ENCODE peak calls at places on chromosomes 13 and 19, in nine cellular contexts. I, H, Y, W, E, O, C, B and A are unnamed samples.

GRCh38 chr13:21734961-21735360 is 64.1 kb downstream of the FGF9 start:
- DNase-seq in I (no peak), H (no peak), Y (no peak), W (no peak), E (no peak), O (no peak), C (no peak), B (no peak), A (no peak)

GRCh38 chr13:72062566-72062965 is 195.6 kb upstream of the DACH1 start:
- DNase-seq in I (no peak), H (no peak), Y (no peak), W (no peak), E (no peak), O (no peak), C (no peak), B (no peak), A (no peak)

GRCh38 chr13:34207334-34207733 is 389.4 kb downstream of the RFC3 start:
- DNase-seq in I (no peak), H (no peak), Y (peak; percentile 9), W (peak; percentile 77), E (no peak), O (no peak), C (no peak), B (peak; percentile 68), A (no peak)

GRCh38 chr19:33795370-33796163 is 1.1 kb upstream of the KCTD15 start:
- DNase-seq in I (no peak), H (no peak), Y (peak; percentile 87), W (peak; percentile 88), E (peak; percentile 82), O (peak; percentile 93), C (peak; percentile 93), B (peak; percentile 71), A (peak; percentile 36)

GRCh38 chr13:76764429-76764828 is 121.8 kb downstream of the KCTD12 start:
- DNase-seq in I (no peak), H (no peak), Y (peak; percentile 10), W (peak; percentile 24), E (no peak), O (peak; percentile 2), C (no peak), B (no peak), A (no peak)

GRCh38 chr19:33796164-33797100 is at the start of gene KCTD15:
- DNase-seq in I (no peak), H (no peak), Y (peak; percentile 60), W (peak; percentile 63), E (no peak), O (peak; percentile 74), C (peak; percentile 76), B (no peak), A (peak; percentile 69)

GRCh38 chr13:32859893-32860292 is 156.3 kb upstream of the KL start:
- DNase-seq in I (no peak), H (no peak), Y (no peak), W (no peak), E (no peak), O (no peak), C (no peak), B (no peak), A (no peak)

GRCh38 chr13:62210951-62211350 is 795.3 kb upstream of the PCDH20 start:
- DNase-seq in I (no peak), H (no peak), Y (no peak), W (no peak), E (no peak), O (no peak), C (no peak), B (no peak), A (no peak)

GRCh38 chr19:55426042-55426441 is 17.1 kb downstream of the SHISA7 start:
- DNase-seq in I (no peak), H (no peak), Y (no peak), W (no peak), E (no peak), O (no peak), C (no peak), B (no peak), A (no peak)

GRCh38 chr13:55307909-55308308 is 1832.8 kb upstream of the PRR20A start:
- DNase-seq in I (no peak), H (no peak), Y (no peak), W (no peak), E (no peak), O (no peak), C (no peak), B (no peak), A (no peak)

GRCh38 chr19:3509566-3509989 is 3.5 kb downstream of the FZR1 start:
- DNase-seq in I (no peak), H (no peak), Y (no peak), W (peak; percentile 73), E (no peak), O (no peak), C (no peak), B (peak; percentile 83), A (peak; percentile 63)

GRCh38 chr13:45361596-45362206 is 20.7 kb upstream of the TPT1 start:
- DNase-seq in I (no peak), H (no peak), Y (no peak), W (peak; percentile 52), E (no peak), O (no peak), C (no peak), B (peak; percentile 27), A (no peak)

GRCh38 chr19:17965370-17966114 is 1.4 kb upstream of the KCNN1 start:
- DNase-seq in I (no peak), H (no peak), Y (no peak), W (no peak), E (no peak), O (no peak), C (no peak), B (no peak), A (peak; percentile 27)

GRCh38 chr13:72820898-72821279 is 39.0 kb downstream of the PIBF1 start:
- DNase-seq in I (no peak), H (no peak), Y (no peak), W (no peak), E (no peak), O (no peak), C (no peak), B (no peak), A (no peak)

GRCh38 chr13:21673592-21674270 is 2.9 kb downstream of the FGF9 start:
- DNase-seq in I (no peak), H (no peak), Y (peak; percentile 73), W (no peak), E (peak; percentile 76), O (peak; percentile 71), C (peak; percentile 75), B (no peak), A (peak; percentile 51)

GRCh38 chr13:46622918-46623256 is 69.9 kb downstream of the LRCH1 start:
- DNase-seq in I (no peak), H (no peak), Y (peak; percentile 39), W (peak; percentile 60), E (no peak), O (no peak), C (peak; percentile 46), B (peak; percentile 80), A (no peak)

DNA sequence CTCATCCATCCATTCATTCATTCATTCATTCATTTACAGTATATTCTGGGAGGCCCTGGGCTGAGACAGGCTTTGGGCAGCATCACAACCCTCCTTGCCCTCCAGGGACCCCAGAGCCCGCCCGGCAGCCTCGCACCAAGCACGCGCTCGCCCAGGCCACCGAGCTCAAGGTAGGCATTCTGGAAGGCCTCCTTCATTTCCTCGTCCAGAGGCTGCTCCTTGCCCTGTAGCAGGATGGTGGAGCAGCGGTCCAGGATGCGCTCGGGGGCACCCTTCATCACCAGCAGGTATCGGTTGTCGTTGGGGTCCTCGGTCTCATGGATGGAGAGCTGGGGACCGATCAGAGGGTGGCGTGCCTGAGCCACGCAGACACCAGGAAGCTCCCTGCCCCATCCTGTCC is 15.6 kb downstream of the ATP1A3 start:
- DNase-seq in I (no peak), H (no peak), Y (no peak), W (no peak), E (no peak), O (no peak), C (no peak), B (no peak), A (no peak)
- TF ChIP-seq CTCF in I (no peak), H (no peak), Y (no peak), W (no peak), E (no peak), O (no peak), C (no peak), B (no peak), A (no peak)

GRCh38 chr19:47225746-47226425 is 5.1 kb downstream of the BBC3 start:
- DNase-seq in I (peak; percentile 33), H (peak; percentile 87), Y (peak; percentile 93), W (peak; percentile 89), E (peak; percentile 97), O (peak; percentile 90), C (peak; percentile 91), B (peak; percentile 81), A (peak; percentile 86)
- TF ChIP-seq CTCF in I (peak; percentile 29), H (peak; percentile 48), Y (peak; percentile 22), W (peak; percentile 3), E (no peak), O (no peak), C (peak; percentile 54), B (peak; percentile 75), A (peak; percentile 49)

GRCh38 chr13:113348591-113348990 is 15.3 kb downstream of the GRTP1 start:
- DNase-seq in I (no peak), H (no peak), Y (no peak), W (no peak), E (no peak), O (no peak), C (no peak), B (no peak), A (no peak)
- TF ChIP-seq CTCF in I (no peak), H (no peak), Y (no peak), W (no peak), E (no peak), O (no peak), C (no peak), B (no peak), A (no peak)

GRCh38 chr19:1383014-1383310 is 745 bp upstream of the NDUFS7 start:
- DNase-seq in I (no peak), H (no peak), Y (no peak), W (no peak), E (no peak), O (no peak), C (no peak), B (no peak), A (no peak)
- TF ChIP-seq CTCF in I (no peak), H (no peak), Y (no peak), W (no peak), E (no peak), O (no peak), C (no peak), B (no peak), A (peak; percentile 29)

DNA sequence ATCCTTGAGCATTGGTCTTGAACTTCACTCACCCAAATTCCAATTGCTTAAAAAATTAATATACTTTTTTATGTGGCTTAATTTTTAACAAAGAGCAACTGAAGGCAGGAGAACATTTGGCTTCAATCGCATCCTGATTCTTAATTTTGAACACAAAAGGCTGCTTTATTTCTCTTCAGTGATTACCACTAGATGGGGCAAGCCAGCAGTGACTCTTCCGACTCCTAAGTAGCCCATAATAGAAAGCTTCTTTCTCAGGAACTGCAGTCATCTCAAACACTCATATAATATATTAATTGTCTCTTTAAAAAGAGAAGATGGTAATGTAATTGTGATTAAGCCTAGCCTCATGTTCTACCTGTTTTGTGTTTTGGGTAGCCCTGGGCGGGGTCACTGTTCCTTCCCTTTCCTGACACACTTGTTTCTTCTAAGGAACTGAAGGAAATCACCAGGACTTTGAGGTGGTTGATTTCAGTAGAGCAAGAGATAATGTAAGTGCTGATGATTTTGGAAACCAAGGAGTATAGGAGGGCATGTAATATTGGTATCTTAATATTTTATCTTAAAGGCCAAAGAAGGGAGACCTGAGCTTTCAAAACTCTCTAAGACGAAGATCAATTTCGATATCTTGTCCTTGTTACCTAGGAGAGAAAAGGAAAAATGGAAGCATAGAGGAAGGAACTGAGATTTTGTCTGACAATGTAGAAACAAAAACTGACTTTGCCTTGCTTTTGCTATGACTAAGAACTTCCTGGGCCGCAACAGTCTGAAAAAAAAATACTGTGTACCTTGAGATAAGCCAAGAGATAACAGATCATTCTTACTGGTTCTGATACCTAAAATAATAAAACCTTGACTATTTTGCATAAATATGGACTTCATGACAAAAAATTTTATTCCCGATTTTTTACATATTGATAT is 73.1 kb downstream of the TNFSF13B start:
- DNase-seq in I (no peak), H (no peak), Y (no peak), W (peak; percentile 55), E (peak; percentile 14), O (no peak), C (no peak), B (peak; percentile 18), A (no peak)
- TF ChIP-seq CTCF in I (peak; percentile 25), H (no peak), Y (peak; percentile 21), W (peak; percentile 71), E (peak; percentile 34), O (peak; percentile 62), C (peak; percentile 48), B (peak; percentile 74), A (peak; percentile 41)